ENCODE peak calls at places on chromosomes 11 and 22, in six cellular contexts. O, D, Y, K, P and Q are unnamed samples.

GRCh38 chr11:43327987-43328386 is 16.2 kb downstream of the API5 start:
- DNase-seq in K (no peak), P (no peak), Y (no peak), O (no peak), D (peak), Q (no peak)

GRCh38 chr11:59611570-59612565 is 3.7 kb downstream of the OSBP start:
- DNase-seq in P (peak), Y (no peak), K (no peak), O (no peak), D (peak), Q (no peak)

GRCh38 chr11:24575392-24575791 is 78.5 kb downstream of the LUZP2 start:
- DNase-seq in Y (no peak), D (peak), K (no peak), O (no peak), P (no peak), Q (no peak)

GRCh38 chr11:109247071-109247470 is 174.9 kb upstream of the C11orf87 start:
- DNase-seq in D (peak), P (no peak), O (no peak), Y (no peak), K (no peak), Q (no peak)

GRCh38 chr11:62889484-62890437 is 9.1 kb downstream of the SLC3A2 start:
- DNase-seq in K (no peak), O (no peak), D (peak), P (peak), Y (no peak), Q (no peak)

GRCh38 chr11:102592634-102593581 is 32.2 kb downstream of the MMP20 start:
- DNase-seq in Y (no peak), O (peak), D (peak), P (no peak), K (no peak), Q (no peak)

GRCh38 chr22:35622132-35622913 is 5.2 kb upstream of the MB start:
- DNase-seq in Y (no peak), K (no peak), O (peak), D (no peak), P (peak), Q (no peak)

GRCh38 chr11:116175707-116176106 is 597.1 kb downstream of the BUD13 start:
- DNase-seq in O (no peak), D (no peak), P (no peak), K (peak), Y (no peak), Q (no peak)

GRCh38 chr11:17864478-17864941 is 129.9 kb downstream of the KCNC1 start:
- DNase-seq in O (no peak), D (no peak), P (peak), Y (no peak), K (no peak), Q (no peak)

GRCh38 chr11:100681064-100681502 is 6.0 kb upstream of the ARHGAP42 start:
- DNase-seq in P (peak), D (peak), K (peak), Y (no peak), O (no peak), Q (no peak)

GRCh38 chr11:117771841-117772240 is 25.2 kb downstream of the DSCAML1 start:
- DNase-seq in K (no peak), O (peak), P (no peak), D (no peak), Y (no peak), Q (no peak)

GRCh38 chr11:78838417-78838816 is 263.8 kb upstream of the NARS2 start:
- DNase-seq in D (no peak), P (no peak), Y (no peak), O (no peak), K (no peak), Q (no peak)

GRCh38 chr11:1757861-1758610 is 5.7 kb downstream of the CTSD start:
- DNase-seq in K (no peak), O (no peak), Y (no peak), P (peak), D (no peak), Q (no peak)

GRCh38 chr11:126392638-126393023 is 37.1 kb downstream of the ST3GAL4 start:
- DNase-seq in Y (no peak), P (no peak), K (no peak), O (no peak), D (no peak), Q (no peak)

GRCh38 chr11:119488256-119488995 is 65.5 kb upstream of the THY1 start:
- DNase-seq in O (no peak), D (no peak), K (peak), P (no peak), Y (no peak), Q (no peak)

GRCh38 chr11:90512846-90513245 is 290.0 kb upstream of the CHORDC1 start:
- DNase-seq in Y (no peak), P (no peak), K (no peak), O (no peak), D (no peak), Q (no peak)

GRCh38 chr11:7892751-7893356 is 38.2 kb downstream of the OR10A6 start:
- DNase-seq in O (peak), P (no peak), Y (no peak), K (no peak), D (peak), Q (no peak)

GRCh38 chr11:35873721-35874120 is 70.1 kb upstream of the LDLRAD3 start:
- DNase-seq in O (no peak), Y (no peak), P (no peak), K (no peak), D (no peak), Q (no peak)

GRCh38 chr11:108115495-108116140 is 5.7 kb upstream of the ACAT1 start:
- DNase-seq in Y (peak), K (peak), D (peak), P (peak), O (no peak), Q (no peak)

GRCh38 chr11:73582636-73583035 is 15.3 kb downstream of the FAM168A start:
- DNase-seq in K (no peak), D (no peak), Y (no peak), P (no peak), O (no peak), Q (no peak)

GRCh38 chr11:44006882-44007495 is 40.8 kb upstream of the ACCSL start:
- DNase-seq in O (no peak), D (no peak), Y (peak), K (peak), P (no peak), Q (no peak)

GRCh38 chr11:68260484-68260883 is 11.3 kb downstream of the C11orf24 start:
- DNase-seq in D (no peak), P (no peak), Y (no peak), K (peak), O (no peak), Q (no peak)

GRCh38 chr22:35205141-35205775 is 52.0 kb upstream of the HMGXB4 start:
- DNase-seq in Y (no peak), D (no peak), P (no peak), K (no peak), O (no peak), Q (no peak)

GRCh38 chr11:58796333-58797049 is 48.0 kb downstream of the GLYATL2 start:
- DNase-seq in P (no peak), O (no peak), D (no peak), K (no peak), Y (no peak), Q (no peak)

GRCh38 chr22:44495629-44496028 is 2.4 kb downstream of the RTL6 start:
- DNase-seq in D (no peak), Y (no peak), O (no peak), K (no peak), P (no peak), Q (no peak)

GRCh38 chr11:75492181-75492820 is 33.4 kb downstream of the GDPD5 start:
- DNase-seq in Y (no peak), D (peak), K (no peak), O (no peak), P (peak), Q (no peak)

GRCh38 chr11:36002196-36002595 is 58.3 kb downstream of the LDLRAD3 start:
- DNase-seq in D (peak), K (no peak), P (no peak), Y (no peak), O (no peak), Q (peak)

GRCh38 chr11:125592305-125593112 is at the start of gene STT3A:
- DNase-seq in Y (peak), P (peak), K (peak), D (peak), O (peak), Q (peak)

GRCh38 chr11:32713496-32713895 is 81.0 kb downstream of the CCDC73 start:
- DNase-seq in K (no peak), Y (no peak), P (no peak), O (no peak), D (peak), Q (no peak)

GRCh38 chr11:81267246-81267645 is 1466.4 kb downstream of the FAM181B start:
- DNase-seq in D (no peak), O (no peak), P (no peak), K (no peak), Y (no peak), Q (no peak)

GRCh38 chr11:2947744-2948143 is 18.5 kb upstream of the PHLDA2 start:
- DNase-seq in Y (no peak), O (no peak), K (no peak), D (no peak), P (no peak), Q (no peak)

GRCh38 chr11:127000291-127000968 is at the start of gene KIRREL3:
- DNase-seq in Y (peak), P (no peak), D (no peak), K (no peak), O (peak), Q (peak)

GRCh38 chr22:24185001-24185500 is 3.8 kb downstream of the SUSD2 start:
- DNase-seq in P (no peak), O (peak), K (no peak), Y (no peak), D (no peak), Q (no peak)

DNA sequence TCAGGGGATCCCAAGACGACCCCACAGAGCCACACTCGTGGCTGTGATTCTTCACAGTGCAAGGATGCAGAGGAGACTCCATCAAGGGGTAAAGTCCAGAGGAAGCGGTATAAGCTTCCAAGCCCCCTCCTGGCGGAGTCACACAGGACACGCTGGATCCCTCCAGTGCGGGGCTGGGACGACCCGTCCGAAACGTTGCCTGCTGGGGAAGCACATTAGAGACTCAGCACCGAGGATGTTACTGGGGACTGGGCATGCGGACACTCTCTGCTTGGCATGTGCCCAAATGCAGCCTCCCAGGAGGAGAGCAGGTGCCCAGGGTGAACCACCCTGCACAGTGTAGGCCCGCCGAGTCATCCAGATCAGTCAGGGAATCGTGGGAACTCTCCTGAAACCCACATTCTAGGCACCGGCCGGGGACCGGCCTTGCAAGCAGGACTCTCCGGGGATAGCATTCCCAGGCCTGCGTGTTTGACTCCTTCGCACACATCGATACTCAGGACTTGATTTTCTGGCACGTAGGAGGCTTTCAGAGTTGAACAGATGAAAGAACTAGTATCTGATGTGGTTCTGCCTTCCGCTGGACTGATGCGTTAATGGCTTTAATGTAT is 229.8 kb downstream of the TBC1D22A start:
- DNase-seq in Y (no peak), D (no peak), P (no peak), K (no peak), O (no peak), Q (no peak)
- TF ChIP-seq CTCF in Y (no peak), D (no peak), P (no peak), K (no peak), O (no peak), Q (no peak)

DNA sequence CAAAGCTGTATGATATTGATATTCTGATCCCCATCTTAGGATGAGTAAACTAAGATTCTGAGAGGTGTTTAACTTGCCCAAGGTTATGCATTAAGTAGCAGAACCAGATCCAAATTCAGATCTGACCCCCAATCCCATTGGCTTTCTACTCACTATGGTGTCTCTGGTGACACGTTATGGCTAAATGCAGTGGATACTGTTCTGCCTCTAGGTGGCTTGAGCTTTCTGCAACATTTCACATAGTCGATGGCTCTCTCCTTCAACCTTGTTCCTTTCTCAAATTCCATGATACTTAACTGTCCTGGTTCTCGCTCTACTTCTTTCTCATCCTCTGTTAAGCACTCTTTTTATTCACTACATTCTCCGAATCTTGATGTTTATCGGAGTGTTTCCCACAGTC is 9.4 kb downstream of the C11orf97 start:
- DNase-seq in Y (no peak), O (no peak), K (no peak), D (peak), P (no peak), Q (no peak)
- TF ChIP-seq CTCF in Y (no peak), O (peak), K (peak), D (peak), P (peak), Q (peak)

GRCh38 chr11:13288375-13289029 is 10.9 kb downstream of the BMAL1 start:
- DNase-seq in O (peak), Y (no peak), D (peak), K (no peak), P (no peak), Q (no peak)

GRCh38 chr11:13287026-13287425 is 9.4 kb downstream of the BMAL1 start:
- DNase-seq in Y (no peak), P (no peak), D (no peak), O (no peak), K (no peak), Q (no peak)

GRCh38 chr11:13287681-13288080 is 10.1 kb downstream of the BMAL1 start:
- DNase-seq in Y (no peak), O (no peak), D (peak), K (no peak), P (no peak), Q (no peak)

GRCh38 chr11:13290221-13290980 is 12.8 kb downstream of the BMAL1 start:
- DNase-seq in O (no peak), K (no peak), Y (no peak), P (no peak), D (no peak), Q (no peak)

GRCh38 chr11:13289081-13289480 is 11.5 kb downstream of the BMAL1 start:
- DNase-seq in P (no peak), K (no peak), D (peak), Y (no peak), O (peak), Q (no peak)
- TF ChIP-seq CTCF in P (no peak), K (no peak), D (no peak), Y (no peak), O (peak), Q (no peak)

GRCh38 chr22:19657252-19658056 is 56.8 kb upstream of the SEPTIN5 start:
- DNase-seq in O (no peak), Y (no peak), D (no peak), K (peak), P (no peak), Q (no peak)

GRCh38 chr22:19658967-19659804 is 55.1 kb upstream of the SEPTIN5 start:
- DNase-seq in K (peak), Y (no peak), P (no peak), D (no peak), O (no peak), Q (no peak)

GRCh38 chr22:19656541-19657251 is 57.6 kb upstream of the SEPTIN5 start:
- DNase-seq in K (peak), P (no peak), D (no peak), Y (peak), O (no peak), Q (no peak)

GRCh38 chr22:19659805-19660345 is 54.4 kb upstream of the SEPTIN5 start:
- DNase-seq in Y (no peak), D (no peak), O (no peak), P (no peak), K (peak), Q (no peak)

GRCh38 chr22:19658057-19658966 is 56.0 kb upstream of the SEPTIN5 start:
- DNase-seq in O (no peak), D (no peak), Y (no peak), P (no peak), K (peak), Q (no peak)
- TF ChIP-seq CTCF in O (no peak), D (no peak), Y (no peak), P (no peak), K (no peak), Q (no peak)

GRCh38 chr22:27715078-27715477 is 86.5 kb downstream of the MN1 start:
- DNase-seq in Y (no peak), D (no peak), O (peak), K (no peak), P (no peak), Q (no peak)
- TF ChIP-seq CTCF in Y (no peak), D (peak), O (no peak), K (no peak), P (no peak), Q (no peak)

DNA sequence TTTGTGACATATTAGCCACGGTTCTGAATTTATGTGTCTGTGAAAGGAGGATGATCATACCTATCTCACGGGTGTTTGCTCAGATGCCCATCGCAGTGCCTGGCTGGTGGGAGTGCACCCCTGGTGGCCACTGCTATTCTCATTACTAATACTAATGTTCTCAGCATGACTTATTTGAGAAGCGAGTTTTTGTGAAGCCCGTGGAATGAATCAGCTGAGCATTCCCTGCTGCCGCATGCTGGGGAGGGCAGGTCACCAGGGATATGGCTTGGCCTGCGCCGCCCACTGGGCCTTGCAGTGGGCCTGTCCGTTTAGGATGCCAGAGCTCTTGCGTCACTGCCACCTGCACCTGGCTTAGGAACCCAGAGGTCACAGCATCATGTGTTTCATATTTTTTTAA is 16.8 kb downstream of the CTTN start:
- DNase-seq in D (peak), K (no peak), Y (no peak), O (no peak), P (no peak), Q (no peak)
- TF ChIP-seq CTCF in D (peak), K (no peak), Y (no peak), O (peak), P (no peak), Q (peak)